ENCODE peak calls at places on chromosomes 4 and X, in four cellular contexts. M, U, R and F are unnamed samples.

GRCh38 chr4:152634110-152634760 is 45.6 kb downstream of the TMEM154 start:
- DNase-seq in M (no peak), R (no peak), U (no peak), F (no peak)

GRCh38 chrX:7515681-7516413 is 327.1 kb upstream of the VCX start:
- DNase-seq in U (no peak), M (no peak), R (no peak), F (no peak)

GRCh38 chrX:67614006-67614405 is 70.2 kb downstream of the AR start:
- DNase-seq in M (no peak), R (no peak), U (no peak), F (no peak)

GRCh38 chr4:184265566-184266351 is 48.1 kb upstream of the ENPP6 start:
- DNase-seq in M (no peak), U (no peak), R (no peak), F (no peak)

GRCh38 chr4:1898681-1899080 is 27.5 kb downstream of the NSD2 start:
- DNase-seq in M (no peak), R (no peak), U (no peak), F (no peak)

GRCh38 chr4:140861359-140862181 is 105.4 kb upstream of the TBC1D9 start:
- DNase-seq in M (peak; percentile 38), R (peak; percentile 63), U (peak; percentile 44), F (no peak)

GRCh38 chr4:160831165-160831922 is 1332.5 kb downstream of the FSTL5 start:
- DNase-seq in M (no peak), U (no peak), R (no peak), F (no peak)

GRCh38 chr4:94559351-94559806 is 107.6 kb downstream of the PDLIM5 start:
- DNase-seq in U (no peak), R (no peak), M (no peak), F (no peak)

GRCh38 chr4:1601533-1601835 is 82.6 kb downstream of the FAM53A start:
- DNase-seq in R (no peak), M (no peak), U (no peak), F (peak; percentile 21)

GRCh38 chr4:156977435-156978160 is 6.0 kb upstream of the PDGFC start:
- DNase-seq in R (no peak), U (no peak), M (no peak), F (no peak)

GRCh38 chr4:133247861-133248260 is 98.8 kb downstream of the PCDH10 start:
- DNase-seq in U (no peak), R (no peak), M (no peak), F (no peak)

GRCh38 chr4:78599147-78599546 is 47.6 kb downstream of the ANXA3 start:
- DNase-seq in U (no peak), R (no peak), M (no peak), F (no peak)

GRCh38 chrX:44017726-44018125 is 44.5 kb upstream of the NDP start:
- DNase-seq in R (no peak), U (no peak), M (no peak), F (no peak)

GRCh38 chrX:34810364-34810763 is 132.2 kb upstream of the FAM47B start:
- DNase-seq in M (no peak), R (no peak), U (no peak), F (no peak)

GRCh38 chrX:48468693-48469691 is 1.1 kb downstream of the SLC38A5 start:
- DNase-seq in M (no peak), R (no peak), U (no peak), F (no peak)

GRCh38 chr4:99180367-99181169 is 36.5 kb upstream of the ADH4 start:
- DNase-seq in M (peak; percentile 25), U (no peak), R (no peak), F (no peak)

GRCh38 chr4:7007944-7008343 is 35.2 kb upstream of the TADA2B start:
- DNase-seq in R (no peak), M (no peak), U (no peak), F (no peak)

GRCh38 chr4:11338990-11339782 is 89.5 kb downstream of the HS3ST1 start:
- DNase-seq in M (no peak), R (no peak), U (no peak), F (no peak)

GRCh38 chr4:101785476-101785875 is 5.1 kb upstream of the BANK1 start:
- DNase-seq in M (no peak), U (no peak), R (no peak), F (no peak)

GRCh38 chr4:146095091-146095690 is 80.3 kb upstream of the LSM6 start:
- DNase-seq in M (no peak), R (peak; percentile 33), U (no peak), F (no peak)

GRCh38 chrX:114584983-114585842 is 1.3 kb downstream of the HTR2C start:
- DNase-seq in M (no peak), R (no peak), U (no peak), F (no peak)

GRCh38 chr4:94871644-94872305 is 114.0 kb downstream of the BMPR1B start:
- DNase-seq in M (no peak), R (no peak), U (no peak), F (no peak)

GRCh38 chr4:152850377-152850776 is 70.6 kb downstream of the ARFIP1 start:
- DNase-seq in R (peak; percentile 70), U (no peak), M (peak; percentile 51), F (peak; percentile 64)

GRCh38 chr4:158949094-158949493 is 153.8 kb upstream of the RAPGEF2 start:
- DNase-seq in R (no peak), U (no peak), M (no peak), F (no peak)

GRCh38 chr4:75985116-75985515 is 5.6 kb downstream of the SDAD1 start:
- DNase-seq in U (no peak), M (no peak), R (no peak), F (no peak)

GRCh38 chr4:162586266-162586665 is 422.5 kb upstream of the FSTL5 start:
- DNase-seq in R (no peak), M (no peak), U (no peak), F (no peak)

GRCh38 chr4:168605411-168605810 is 108.6 kb downstream of the PALLD start:
- DNase-seq in M (peak; percentile 3), R (no peak), U (no peak), F (peak; percentile 24)

GRCh38 chr4:158670975-158671664 is 567 bp downstream of the C4orf46 start:
- DNase-seq in U (peak; percentile 60), R (peak; percentile 53), M (peak; percentile 30), F (peak; percentile 71)

GRCh38 chr4:152485726-152486276 is 50.1 kb downstream of the FBXW7 start:
- DNase-seq in U (peak; percentile 35), M (no peak), R (no peak), F (no peak)

GRCh38 chrX:97132654-97133415 is 249.1 kb downstream of the RPA4 start:
- DNase-seq in M (no peak), R (no peak), U (no peak), F (no peak)

GRCh38 chrX:9525511-9526248 is 60.8 kb downstream of the TBL1X start:
- DNase-seq in R (no peak), U (no peak), M (no peak), F (no peak)

GRCh38 chrX:130665214-130665613 is 237.8 kb downstream of the ENOX2 start:
- DNase-seq in R (no peak), M (no peak), U (no peak), F (no peak)

GRCh38 chr4:80560337-80560736 is 224.8 kb downstream of the CFAP299 start:
- DNase-seq in R (no peak), U (no peak), M (no peak), F (no peak)

GRCh38 chr4:8594097-8595038 is 1.8 kb downstream of the CPZ start:
- DNase-seq in M (no peak), R (peak; percentile 63), U (peak; percentile 73), F (no peak)

GRCh38 chr4:134327274-134328122 is 125.9 kb upstream of the PABPC4L start:
- DNase-seq in M (no peak), R (no peak), U (no peak), F (no peak)

GRCh38 chrX:79161655-79162054 is 17.2 kb downstream of the GPR174 start:
- DNase-seq in U (no peak), M (no peak), R (no peak), F (no peak)

GRCh38 chrX:79167437-79167836 is 22.9 kb downstream of the GPR174 start:
- DNase-seq in U (no peak), R (no peak), M (no peak), F (no peak)

GRCh38 chrX:79156818-79157217 is 12.3 kb downstream of the GPR174 start:
- DNase-seq in M (no peak), U (no peak), R (no peak), F (no peak)

GRCh38 chrX:79159800-79160199 is 15.3 kb downstream of the GPR174 start:
- DNase-seq in R (no peak), U (no peak), M (no peak), F (no peak)

GRCh38 chrX:79162076-79162475 is 17.6 kb downstream of the GPR174 start:
- DNase-seq in U (no peak), M (no peak), R (no peak), F (no peak)
- H3K4me3 ChIP-seq in U (no peak overlapping the region), M (peak overlapping the region; percentile 5), R (no peak overlapping the region), F (no peak overlapping the region)

DNA sequence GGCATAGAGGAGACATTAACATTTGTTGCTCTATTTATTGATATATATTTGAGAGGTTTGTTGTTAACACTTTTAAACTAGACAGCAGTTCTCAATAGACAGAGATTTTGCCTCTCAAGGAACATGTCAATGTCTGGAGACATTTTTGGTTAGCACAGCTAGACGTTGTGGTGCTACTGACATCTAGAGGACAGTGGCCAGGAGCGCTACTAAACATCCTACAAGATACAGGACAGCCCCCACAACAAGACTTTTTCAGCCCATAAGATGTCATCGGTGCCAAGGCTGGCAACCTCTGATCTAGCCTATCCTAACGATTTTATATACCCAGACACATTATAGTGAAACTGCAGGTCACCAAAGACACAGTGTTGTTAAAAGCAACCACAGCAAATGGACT is 18.4 kb upstream of the CTSO start:
- DNase-seq in R (no peak), U (peak; percentile 40), M (no peak), F (no peak)
- TF ChIP-seq CTCF in R (no peak), U (peak; percentile 53), M (no peak), F (peak; percentile 27)

GRCh38 chrX:13376857-13377441 is 57.1 kb upstream of the ATXN3L start:
- DNase-seq in U (no peak), R (peak; percentile 32), M (no peak), F (no peak)
- H3K4me1 ChIP-seq in U (no peaks in the 10 kb centered on the region), R (no peaks in the 10 kb centered on the region), M (no peaks in the 10 kb centered on the region), F (no peaks in the 10 kb centered on the region)

GRCh38 chrX:39418132-39418935 is 617.1 kb downstream of the MID1IP1 start:
- DNase-seq in R (no peak), M (no peak), U (no peak), F (no peak)
- H3K4me3 ChIP-seq in R (no peak overlapping the region), M (no peak overlapping the region), U (no peak overlapping the region), F (no peak overlapping the region)

DNA sequence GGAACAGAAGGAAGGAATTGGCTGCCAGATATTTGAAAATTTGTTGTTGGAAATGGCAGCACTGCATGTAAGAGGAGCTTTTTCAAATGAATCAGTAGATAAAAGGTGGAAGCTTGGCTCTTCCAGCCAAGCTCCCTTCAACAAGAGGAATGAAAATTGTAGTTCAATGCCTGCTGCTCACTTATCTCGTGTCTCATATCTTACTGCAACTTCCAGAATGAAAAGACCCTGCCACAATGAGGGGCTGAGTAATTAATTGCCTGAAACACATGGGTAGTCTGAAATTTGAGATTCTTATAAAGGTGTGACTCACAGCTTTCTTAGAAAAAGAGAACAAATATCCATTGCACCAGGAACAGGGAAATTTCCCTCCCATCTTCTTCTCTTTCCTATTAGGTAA is 53.0 kb downstream of the HAND2 start:
- DNase-seq in M (no peak), R (no peak), U (no peak), F (no peak)
- TF ChIP-seq CTCF in M (no peak), R (no peak), U (no peak), F (no peak)